ENCODE peak calls at places on chromosomes 12 and 14, in six cellular contexts. B is CD8-positive, alpha-beta memory T cell; P is Karpas-422; K is Caco-2; E is mucosa of descending colon; A is mesendoderm. V is an unnamed sample.

GRCh38 chr12:68070957-68071356 is 81.7 kb downstream of the IFNG-AS1 start:
- DNase-seq in B (no peak), P (no peak), K (no peak), E (no peak), A (no peak), V (no peak)

GRCh38 chr14:32940066-32940651 is 1.5 kb downstream of the NPAS3 start:
- DNase-seq in B (no peak), P (no peak), K (no peak), E (peak; percentile 8), A (no peak), V (no peak)

GRCh38 chr12:77120695-77121094 is 55.3 kb upstream of the E2F7 start:
- DNase-seq in B (no peak), P (no peak), K (no peak), E (no peak), A (no peak), V (no peak)

GRCh38 chr12:124100572-124101178 is 127.7 kb downstream of the ZNF664 start:
- DNase-seq in B (no peak), P (no peak), K (no peak), E (no peak), A (no peak), V (no peak)

GRCh38 chr12:94643585-94643984 is 6.8 kb downstream of the TMCC3 start:
- DNase-seq in B (no peak), P (no peak), K (no peak), E (no peak), A (no peak), V (no peak)

GRCh38 chr12:45315462-45315861 is 99.6 kb downstream of the ANO6 start:
- DNase-seq in B (no peak), P (no peak), K (no peak), E (no peak), A (peak; percentile 37), V (no peak)

GRCh38 chr14:71541973-71542730 is 390.1 kb upstream of the RGS6 start:
- DNase-seq in B (no peak), P (no peak), K (no peak), E (no peak), A (no peak), V (no peak)

GRCh38 chr14:71487941-71488340 is 444.3 kb upstream of the RGS6 start:
- DNase-seq in B (no peak), P (no peak), K (no peak), E (no peak), A (no peak), V (no peak)

GRCh38 chr12:72146495-72146894 is 125.7 kb upstream of the TRHDE start:
- DNase-seq in B (no peak), P (no peak), K (no peak), E (no peak), A (no peak), V (no peak)

GRCh38 chr12:106642991-106643390 is 60.2 kb downstream of the RFX4 start:
- DNase-seq in B (no peak), P (no peak), K (no peak), E (no peak), A (peak; percentile 68), V (no peak)

GRCh38 chr14:51209457-51209856 is 30.6 kb upstream of the TMX1 start:
- DNase-seq in B (no peak), P (no peak), K (no peak), E (no peak), A (no peak), V (no peak)

GRCh38 chr12:132444957-132445883 is 44.7 kb upstream of the FBRSL1 start:
- DNase-seq in B (peak; percentile 80), P (no peak), K (no peak), E (peak; percentile 60), A (no peak), V (peak; percentile 51)

GRCh38 chr12:25694072-25694471 is 141.0 kb upstream of the LMNTD1 start:
- DNase-seq in B (no peak), P (no peak), K (no peak), E (no peak), A (no peak), V (peak; percentile 40)

GRCh38 chr12:128848371-128848770 is 4.9 kb upstream of the GLT1D1 start:
- DNase-seq in B (no peak), P (no peak), K (no peak), E (no peak), A (no peak), V (no peak)

GRCh38 chr12:109892748-109893147 is 7.3 kb upstream of the TCHP start:
- DNase-seq in B (peak; percentile 16), P (no peak), K (no peak), E (no peak), A (no peak), V (no peak)

GRCh38 chr14:21525571-21525970 is 575 bp downstream of the SALL2 start:
- DNase-seq in B (no peak), P (no peak), K (no peak), E (peak; percentile 25), A (peak; percentile 86), V (no peak)

GRCh38 chr12:13234045-13234641 is 37.6 kb downstream of the EMP1 start:
- DNase-seq in B (peak; percentile 14), P (peak; percentile 78), K (peak; percentile 58), E (peak; percentile 84), A (peak; percentile 78), V (peak; percentile 35)

GRCh38 chr12:19712041-19712440 is 272.7 kb downstream of the AEBP2 start:
- DNase-seq in B (no peak), P (no peak), K (no peak), E (no peak), A (no peak), V (no peak)

GRCh38 chr12:65754744-65755595 is 69.3 kb upstream of the HMGA2 start:
- DNase-seq in B (no peak), P (no peak), K (no peak), E (no peak), A (peak; percentile 90), V (no peak)

GRCh38 chr12:113231275-113232231 is 10.3 kb downstream of the TPCN1 start:
- DNase-seq in B (no peak), P (no peak), K (peak; percentile 84), E (no peak), A (peak; percentile 97), V (no peak)

GRCh38 chr12:113232787-113233585 is 11.7 kb downstream of the TPCN1 start:
- DNase-seq in B (peak; percentile 82), P (peak; percentile 97), K (no peak), E (no peak), A (peak; percentile 96), V (peak; percentile 58)

GRCh38 chr12:113230315-113231274 is 9.3 kb downstream of the TPCN1 start:
- DNase-seq in B (no peak), P (no peak), K (peak; percentile 85), E (no peak), A (peak; percentile 59), V (no peak)

GRCh38 chr12:113233967-113234366 is 12.7 kb downstream of the TPCN1 start:
- DNase-seq in B (no peak), P (no peak), K (no peak), E (no peak), A (no peak), V (no peak)

GRCh38 chr12:113232232-113232615 is 11.0 kb downstream of the TPCN1 start:
- DNase-seq in B (no peak), P (no peak), K (no peak), E (no peak), A (no peak), V (no peak)
- H3K4me1 ChIP-seq in B (peaks cover 62% of the 10 kb centered on the region), P (peaks cover 59% of the 10 kb centered on the region), K (peaks cover 64% of the 10 kb centered on the region), E (peaks cover 35% of the 10 kb centered on the region), A (peaks cover 14% of the 10 kb centered on the region), V (peaks cover 99% of the 10 kb centered on the region)

GRCh38 chr12:51970904-51971646 is 19.6 kb downstream of the ACVR1B start:
- DNase-seq in B (no peak), P (peak; percentile 69), K (peak; percentile 53), E (peak; percentile 36), A (peak; percentile 81), V (no peak)
- H3K4me3 ChIP-seq in B (peak overlapping the region; percentile 17), P (no peak overlapping the region), K (no peak overlapping the region), E (no peak overlapping the region), A (no peak overlapping the region), V (no peak overlapping the region)

GRCh38 chr12:108722992-108723766 is 8.1 kb downstream of the CORO1C start:
- DNase-seq in B (no peak), P (no peak), K (no peak), E (no peak), A (peak; percentile 30), V (no peak)
- H3K4me1 ChIP-seq in B (no peaks in the 10 kb centered on the region), P (peaks cover 6% of the 10 kb centered on the region), K (peaks cover 52% of the 10 kb centered on the region), E (peaks cover 14% of the 10 kb centered on the region), A (peaks cover 7% of the 10 kb centered on the region), V (peaks cover 91% of the 10 kb centered on the region)

GRCh38 chr14:23024612-23025075 is 10.1 kb downstream of the PSMB5 start:
- DNase-seq in B (no peak), P (no peak), K (no peak), E (no peak), A (no peak), V (no peak)
- H3K4me3 ChIP-seq in B (no peak overlapping the region), P (no peak overlapping the region), K (no peak overlapping the region), E (no peak overlapping the region), A (no peak overlapping the region), V (no peak overlapping the region)

GRCh38 chr14:67393689-67394088 is 18.3 kb downstream of the PLEK2 start:
- DNase-seq in B (no peak), P (no peak), K (no peak), E (no peak), A (no peak), V (no peak)
- H3K4me1 ChIP-seq in B (no peaks in the 10 kb centered on the region), P (no peaks in the 10 kb centered on the region), K (peaks cover 22% of the 10 kb centered on the region), E (no peaks in the 10 kb centered on the region), A (peaks cover 2% of the 10 kb centered on the region), V (no peaks in the 10 kb centered on the region)

GRCh38 chr14:50116986-50117385 is 614 bp upstream of the VCPKMT start:
- DNase-seq in B (no peak), P (no peak), K (no peak), E (no peak), A (no peak), V (no peak)
- H3K4me3 ChIP-seq in B (peak overlapping the region; percentile 40), P (peak overlapping the region; percentile 82), K (peak overlapping the region; percentile 92), E (no peak overlapping the region), A (no peak overlapping the region), V (peak overlapping the region; percentile 79)

GRCh38 chr12:46550266-46550879 is 177.8 kb upstream of the SLC38A2 start:
- DNase-seq in B (no peak), P (no peak), K (no peak), E (no peak), A (no peak), V (no peak)
- H3K4me1 ChIP-seq in B (peaks cover 17% of the 10 kb centered on the region), P (no peaks in the 10 kb centered on the region), K (peaks cover 1% of the 10 kb centered on the region), E (no peaks in the 10 kb centered on the region), A (no peaks in the 10 kb centered on the region), V (peaks cover 11% of the 10 kb centered on the region)

GRCh38 chr12:9868951-9869306 is 225 bp downstream of the CLEC2B start:
- DNase-seq in B (no peak), P (no peak), K (no peak), E (no peak), A (no peak), V (no peak)

GRCh38 chr12:9867531-9867930 is 1.6 kb downstream of the CLEC2B start:
- DNase-seq in B (no peak), P (no peak), K (no peak), E (no peak), A (no peak), V (no peak)

GRCh38 chr12:9868271-9868815 is 811 bp downstream of the CLEC2B start:
- DNase-seq in B (peak; percentile 33), P (no peak), K (no peak), E (no peak), A (no peak), V (no peak)

GRCh38 chr12:9870311-9870866 is 1.2 kb upstream of the CLEC2B start:
- DNase-seq in B (peak; percentile 26), P (no peak), K (no peak), E (no peak), A (no peak), V (no peak)

GRCh38 chr12:9869307-9870161 is at the start of gene CLEC2B:
- DNase-seq in B (peak; percentile 61), P (no peak), K (no peak), E (peak; percentile 22), A (no peak), V (no peak)
- H3K4me3 ChIP-seq in B (peak within 1 kb of the TSS; percentile 65), P (peak within 1 kb of the TSS; percentile 51), K (no peak within 1 kb of the TSS), E (peak within 1 kb of the TSS; percentile 11), A (no peak within 1 kb of the TSS), V (peak within 1 kb of the TSS; percentile 61)

V was measured in heart left ventricle.